ENCODE peak calls at places on chromosomes 1 and 21, in eight cellular contexts. N is stomach, Y is mesendoderm, B is IMR-90, A is ovary, U is tibial artery, P is uterus, D is lower lobe of right lung. C is an unnamed sample. For H3K4me1, the result is how much of the 10 kb centered on the place peaks cover.

GRCh38 chr1:171597203-171597602 is 24.8 kb upstream of the MYOCOS start:
- DNase-seq in N (no peak), Y (no peak), B (no peak), A (no peak), U (no peak), P (no peak), D (no peak), C (no peak)

GRCh38 chr21:18356801-18357200 is 46.8 kb downstream of the TMPRSS15 start:
- DNase-seq in N (no peak), Y (no peak), B (no peak), A (no peak), U (no peak), P (no peak), D (no peak), C (no peak)

GRCh38 chr1:15360681-15361080 is 49.0 kb upstream of the EFHD2 start:
- DNase-seq in N (no peak), Y (no peak), B (no peak), A (no peak), U (no peak), P (no peak), D (no peak), C (no peak)

GRCh38 chr1:21067551-21068227 is 109.0 kb downstream of the EIF4G3 start:
- DNase-seq in N (no peak), Y (no peak), B (no peak), A (no peak), U (no peak), P (no peak), D (no peak), C (no peak)

GRCh38 chr1:212188599-212189351 is 96.4 kb upstream of the PPP2R5A start:
- DNase-seq in N (no peak), Y (no peak), B (no peak), A (no peak), U (no peak), P (no peak), D (no peak), C (no peak)

GRCh38 chr1:166908942-166909341 is 32.9 kb upstream of the TADA1 start:
- DNase-seq in N (no peak), Y (no peak), B (peak), A (no peak), U (no peak), P (no peak), D (no peak), C (no peak)

GRCh38 chr1:156390409-156391144 is 21.6 kb downstream of the RHBG start:
- DNase-seq in N (no peak), Y (no peak), B (no peak), A (no peak), U (no peak), P (no peak), D (no peak), C (no peak)

GRCh38 chr1:9278585-9279153 is 14.0 kb upstream of the SPSB1 start:
- DNase-seq in N (no peak), Y (no peak), B (no peak), A (no peak), U (no peak), P (no peak), D (no peak), C (no peak)

GRCh38 chr1:244049969-244050834 is 881 bp upstream of the ZBTB18 start:
- DNase-seq in N (no peak), Y (peak), B (no peak), A (no peak), U (no peak), P (no peak), D (peak), C (no peak)

GRCh38 chr1:209266590-209267172 is 316.8 kb upstream of the CAMK1G start:
- DNase-seq in N (no peak), Y (no peak), B (peak), A (no peak), U (no peak), P (no peak), D (no peak), C (no peak)

DNA sequence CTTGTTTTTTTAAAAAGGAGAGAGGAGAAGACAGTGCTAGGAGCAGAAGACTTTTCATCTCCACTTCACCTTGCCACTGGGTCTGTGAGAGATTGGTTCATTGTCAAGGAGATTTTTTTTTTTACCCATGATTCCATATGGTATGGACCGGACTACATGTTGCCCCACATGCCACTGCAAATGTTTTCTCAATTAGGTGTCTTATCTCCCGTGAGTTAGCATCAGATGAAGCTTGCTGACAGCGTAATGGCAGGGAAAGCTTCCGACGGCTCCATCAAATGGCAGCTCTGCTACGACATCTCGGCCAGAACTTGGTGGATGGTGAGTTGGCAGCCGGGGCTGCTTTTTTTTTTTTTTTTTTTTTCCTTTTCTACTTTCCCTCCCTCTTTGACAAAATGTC is 217.2 kb upstream of the NFIA start:
- DNase-seq in N (no peak), Y (no peak), B (no peak), A (no peak), U (no peak), P (no peak), D (no peak), C (no peak)
- H3K4me3 ChIP-seq in N (no peak), Y (no peak), B (no peak), A (no peak), U (no peak), P (no peak), D (no peak), C (no peak)

GRCh38 chr1:67835663-67836452 is 2.6 kb upstream of the GNG12 start:
- DNase-seq in N (no peak), Y (no peak), B (no peak), A (no peak), U (no peak), P (no peak), D (no peak), C (no peak)
- H3K4me1 ChIP-seq in N (under half), Y (under half), B (under half), A (under half), U (under half), P (under half), D (under half), C (under half)

GRCh38 chr1:101309334-101310221 is 72.8 kb downstream of the S1PR1 start:
- DNase-seq in N (peak), Y (peak), B (peak), A (peak), U (no peak), P (peak), D (peak), C (peak)

GRCh38 chr1:101308935-101309333 is 72.1 kb downstream of the S1PR1 start:
- DNase-seq in N (no peak), Y (peak), B (no peak), A (no peak), U (no peak), P (no peak), D (no peak), C (no peak)

GRCh38 chr1:101310484-101310883 is 73.7 kb downstream of the S1PR1 start:
- DNase-seq in N (no peak), Y (no peak), B (no peak), A (no peak), U (no peak), P (no peak), D (no peak), C (no peak)

GRCh38 chr1:101312192-101312591 is 75.4 kb downstream of the S1PR1 start:
- DNase-seq in N (no peak), Y (no peak), B (no peak), A (no peak), U (no peak), P (no peak), D (no peak), C (no peak)

DNA sequence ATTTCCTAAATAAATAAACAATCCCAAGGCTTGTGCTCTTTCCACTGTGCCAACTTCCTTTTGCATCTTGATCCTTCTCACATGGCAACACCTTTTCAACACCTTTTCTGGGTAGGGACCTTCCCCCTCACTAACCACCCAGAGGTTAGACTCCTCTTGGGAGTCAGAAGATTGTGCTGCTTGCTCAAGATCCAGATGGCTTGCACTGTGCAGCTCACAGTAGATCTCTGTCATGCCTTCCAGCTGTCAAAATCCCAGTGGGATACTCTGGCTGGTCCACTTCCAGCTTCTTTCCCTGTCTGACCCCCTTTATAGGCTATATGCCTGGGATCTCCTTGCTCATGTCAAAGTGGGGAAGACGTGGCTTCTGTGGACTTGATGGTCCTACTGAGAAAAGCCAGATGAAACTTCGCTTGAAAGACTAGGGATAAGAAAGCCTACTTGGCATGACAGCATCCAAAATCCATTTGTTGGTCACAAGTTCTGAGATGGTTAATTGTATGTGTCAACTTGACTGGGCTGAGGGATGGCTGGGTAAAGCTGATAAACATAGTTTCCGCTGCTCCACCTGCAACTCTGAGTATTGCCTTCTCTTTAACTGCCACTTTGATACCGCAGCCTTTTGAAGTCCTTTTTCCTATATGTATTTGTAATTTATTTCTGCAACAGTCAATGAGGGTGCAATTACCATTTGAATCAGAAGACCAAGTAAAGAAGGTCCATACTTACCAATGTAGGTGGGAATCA is 74.5 kb downstream of the S1PR1 start:
- DNase-seq in N (no peak), Y (no peak), B (no peak), A (no peak), U (no peak), P (no peak), D (no peak), C (no peak)
- H3K4me3 ChIP-seq in N (no peak), Y (no peak), B (no peak), A (no peak), U (no peak), P (no peak), D (no peak), C (no peak)

DNA sequence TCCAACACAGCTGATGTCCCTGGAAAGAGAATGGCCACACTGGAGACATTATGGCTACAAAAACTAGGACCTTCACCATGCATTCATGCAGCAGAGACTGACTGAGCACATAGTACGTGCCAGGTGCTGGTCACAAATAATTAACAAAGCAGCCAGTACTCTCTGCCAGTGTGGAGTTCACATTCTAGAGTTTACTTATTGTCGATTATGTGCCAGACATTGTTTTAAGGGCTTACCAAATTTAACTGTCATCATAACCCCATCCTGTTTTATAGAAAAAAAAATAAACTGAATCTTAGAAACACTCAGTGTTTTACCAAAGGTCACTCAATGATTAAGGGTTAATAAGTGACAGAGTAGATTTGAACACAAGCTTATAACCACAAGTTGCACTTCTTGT is 143.3 kb downstream of the RRAGC start:
- DNase-seq in N (no peak), Y (no peak), B (no peak), A (no peak), U (no peak), P (no peak), D (no peak), C (no peak)
- H3K4me1 ChIP-seq in N (under half), Y (under half), B (under half), A (under half), U (under half), P (under half), D (under half), C (under half)

GRCh38 chr1:116664366-116664983 is 3.1 kb downstream of the IGSF3 start:
- DNase-seq in N (peak), Y (no peak), B (no peak), A (no peak), U (no peak), P (no peak), D (no peak), C (no peak)

GRCh38 chr1:116667577-116668105 is at the start of gene IGSF3:
- DNase-seq in N (peak), Y (peak), B (peak), A (peak), U (peak), P (peak), D (peak), C (peak)

GRCh38 chr1:116665001-116665400 is 2.5 kb downstream of the IGSF3 start:
- DNase-seq in N (no peak), Y (no peak), B (no peak), A (no peak), U (no peak), P (no peak), D (no peak), C (no peak)

GRCh38 chr1:116666747-116667576 is 571 bp downstream of the IGSF3 start:
- DNase-seq in N (peak), Y (peak), B (no peak), A (no peak), U (no peak), P (no peak), D (no peak), C (peak)

DNA sequence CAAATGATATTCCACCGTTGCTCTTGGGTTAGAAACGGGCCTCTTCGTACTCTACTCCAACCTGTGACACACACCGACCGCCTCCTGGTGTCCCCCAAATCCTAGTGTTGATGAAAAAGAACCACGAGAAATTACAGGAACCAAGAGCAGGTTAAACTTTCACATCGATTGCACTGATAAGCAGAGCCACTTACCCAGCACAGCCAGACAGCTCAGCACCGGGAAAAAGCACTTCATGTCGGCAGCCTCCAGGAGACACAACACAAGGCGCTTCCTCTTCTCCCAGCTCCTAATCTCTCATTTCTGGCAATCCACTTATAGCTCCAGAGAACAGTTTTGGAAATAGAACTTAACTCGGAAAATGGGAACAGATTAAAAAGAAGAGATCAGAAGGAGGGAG is 1.4 kb downstream of the IGSF3 start:
- DNase-seq in N (no peak), Y (peak), B (no peak), A (no peak), U (no peak), P (no peak), D (no peak), C (no peak)
- H3K4me3 ChIP-seq in N (peak), Y (no peak), B (no peak), A (no peak), U (peak), P (no peak), D (peak), C (peak)

C was measured in upper lobe of right lung.